ENCODE peak calls at places on chromosome 5, in ten cellular contexts. E is NCI-H1417 treated with DMSO at 0.1 percent for 48 hours; T is activated naive CD8-positive, alpha-beta T cell treated with anti-CD3 and anti-CD28 coated beads, Interleukin-2, amount 50 U/mL, for 24 hours; U is CD4-positive, alpha-beta memory T cell; F is cardiac muscle cell; H is EH; J is suprapubic skin; K is OCI-LY7; S is iris pigment epithelial cell; V is endodermal cell. O is an unnamed sample.

GRCh38 chr5:4905674-4906528 is 234.2 kb upstream of the ADAMTS16 start:
- DNase-seq in E (no peak), T (no peak), U (no peak), F (no peak), H (no peak), J (peak), K (no peak), S (no peak), V (peak), O (no peak)

GRCh38 chr5:38154615-38155204 is 103.6 kb upstream of the EGFLAM start:
- DNase-seq in E (no peak), T (no peak), U (no peak), F (no peak), H (no peak), J (no peak), K (no peak), S (no peak), V (no peak), O (no peak)

GRCh38 chr5:14816999-14817761 is 54.4 kb downstream of the ANKH start:
- DNase-seq in E (no peak), T (peak), U (no peak), F (no peak), H (peak), J (no peak), K (no peak), S (peak), V (no peak), O (no peak)

GRCh38 chr5:108036484-108036883 is 345.4 kb downstream of the FBXL17 start:
- DNase-seq in E (no peak), T (no peak), U (no peak), F (no peak), H (no peak), J (no peak), K (no peak), S (no peak), V (no peak), O (no peak)

GRCh38 chr5:61055434-61056006 is 106.7 kb downstream of the SMIM15 start:
- DNase-seq in E (peak), T (no peak), U (peak), F (peak), H (peak), J (no peak), K (peak), S (peak), V (no peak), O (peak)

GRCh38 chr5:43040287-43041098 is at the start of gene ANXA2R:
- DNase-seq in E (peak), T (peak), U (peak), F (peak), H (peak), J (peak), K (peak), S (peak), V (peak), O (peak)

GRCh38 chr5:151030377-151030776 is 10.0 kb downstream of the GPX3 start:
- DNase-seq in E (no peak), T (no peak), U (no peak), F (no peak), H (no peak), J (peak), K (no peak), S (no peak), V (no peak), O (no peak)

GRCh38 chr5:115170128-115170923 is 618 bp upstream of the TRIM36 start:
- DNase-seq in E (no peak), T (peak), U (no peak), F (peak), H (no peak), J (no peak), K (no peak), S (peak), V (peak), O (peak)

GRCh38 chr5:61330879-61331406 is 1.1 kb upstream of the ZSWIM6 start:
- DNase-seq in E (no peak), T (peak), U (peak), F (peak), H (peak), J (no peak), K (peak), S (peak), V (peak), O (peak)

GRCh38 chr5:112978836-112979235 is 2.2 kb downstream of the DCP2 start:
- DNase-seq in E (no peak), T (no peak), U (no peak), F (no peak), H (no peak), J (no peak), K (no peak), S (no peak), V (no peak), O (no peak)

GRCh38 chr5:139552893-139553575 is 8.1 kb upstream of the UBE2D2 start:
- DNase-seq in E (no peak), T (no peak), U (no peak), F (no peak), H (no peak), J (no peak), K (no peak), S (no peak), V (no peak), O (no peak)

GRCh38 chr5:60148356-60148755 is 254.8 kb upstream of the PDE4D start:
- DNase-seq in E (no peak), T (no peak), U (no peak), F (no peak), H (peak), J (no peak), K (no peak), S (peak), V (no peak), O (no peak)

GRCh38 chr5:107869459-107870115 is 198.8 kb upstream of the EFNA5 start:
- DNase-seq in E (no peak), T (no peak), U (no peak), F (no peak), H (peak), J (no peak), K (no peak), S (peak), V (peak), O (no peak)

GRCh38 chr5:154829181-154829588 is 21.2 kb downstream of the FAXDC2 start:
- DNase-seq in E (no peak), T (no peak), U (no peak), F (no peak), H (no peak), J (no peak), K (no peak), S (no peak), V (peak), O (no peak)

GRCh38 chr5:169808118-169808581 is 171.1 kb downstream of the DOCK2 start:
- DNase-seq in E (no peak), T (no peak), U (no peak), F (no peak), H (no peak), J (no peak), K (no peak), S (no peak), V (peak), O (no peak)

GRCh38 chr5:111072949-111073682 is 1.6 kb downstream of the TSLP start:
- DNase-seq in E (no peak), T (peak), U (peak), F (peak), H (peak), J (peak), K (peak), S (no peak), V (peak), O (peak)

GRCh38 chr5:154419236-154419635 is 26.6 kb upstream of the SAP30L start:
- DNase-seq in E (no peak), T (no peak), U (no peak), F (no peak), H (no peak), J (no peak), K (no peak), S (no peak), V (no peak), O (no peak)

GRCh38 chr5:54785729-54786548 is 199.5 kb downstream of the ESM1 start:
- DNase-seq in E (no peak), T (no peak), U (no peak), F (peak), H (peak), J (no peak), K (peak), S (no peak), V (peak), O (peak)

GRCh38 chr5:33277061-33277460 is 163.7 kb upstream of the TARS1 start:
- DNase-seq in E (no peak), T (no peak), U (no peak), F (no peak), H (peak), J (no peak), K (no peak), S (no peak), V (no peak), O (no peak)

GRCh38 chr5:107301959-107302840 is 368.5 kb downstream of the EFNA5 start:
- DNase-seq in E (no peak), T (no peak), U (no peak), F (no peak), H (no peak), J (no peak), K (no peak), S (no peak), V (no peak), O (no peak)

GRCh38 chr5:173283318-173284288 is 44.6 kb downstream of the STC2 start:
- DNase-seq in E (peak), T (peak), U (peak), F (peak), H (peak), J (no peak), K (peak), S (peak), V (peak), O (peak)

GRCh38 chr5:39433838-39434237 is 9.1 kb upstream of the DAB2 start:
- DNase-seq in E (no peak), T (no peak), U (no peak), F (no peak), H (no peak), J (no peak), K (no peak), S (no peak), V (no peak), O (no peak)

GRCh38 chr5:36357391-36357790 is 55.7 kb upstream of the RANBP3L start:
- DNase-seq in E (no peak), T (no peak), U (no peak), F (no peak), H (peak), J (no peak), K (no peak), S (peak), V (no peak), O (peak)

GRCh38 chr5:123876265-123876790 is 364.4 kb downstream of the CSNK1G3 start:
- DNase-seq in E (no peak), T (no peak), U (no peak), F (no peak), H (no peak), J (no peak), K (no peak), S (no peak), V (peak), O (no peak)

GRCh38 chr5:56588636-56589485 is 226.5 kb upstream of the MAP3K1 start:
- DNase-seq in E (no peak), T (peak), U (peak), F (no peak), H (no peak), J (peak), K (peak), S (no peak), V (peak), O (no peak)

GRCh38 chr5:180172447-180173197 is 36.4 kb downstream of the RASGEF1C start:
- DNase-seq in E (no peak), T (no peak), U (no peak), F (peak), H (no peak), J (no peak), K (no peak), S (no peak), V (no peak), O (no peak)

GRCh38 chr5:130964238-130965192 is 200.5 kb downstream of the HINT1 start:
- DNase-seq in E (no peak), T (no peak), U (no peak), F (no peak), H (peak), J (no peak), K (no peak), S (no peak), V (no peak), O (no peak)

GRCh38 chr5:168076561-168076991 is 214.9 kb upstream of the WWC1 start:
- DNase-seq in E (no peak), T (peak), U (no peak), F (peak), H (peak), J (no peak), K (no peak), S (peak), V (peak), O (peak)

GRCh38 chr5:55904152-55904551 is 53.0 kb downstream of the IL31RA start:
- DNase-seq in E (no peak), T (no peak), U (no peak), F (no peak), H (peak), J (no peak), K (no peak), S (peak), V (no peak), O (no peak)

GRCh38 chr5:26487553-26487952 is 550.8 kb downstream of the CDH9 start:
- DNase-seq in E (no peak), T (no peak), U (no peak), F (no peak), H (no peak), J (no peak), K (no peak), S (no peak), V (peak), O (no peak)

GRCh38 chr5:151721087-151721646 is 34.5 kb upstream of the SPARC start:
- DNase-seq in E (no peak), T (peak), U (no peak), F (no peak), H (no peak), J (no peak), K (no peak), S (peak), V (peak), O (no peak)

GRCh38 chr5:92309336-92309991 is 926.3 kb upstream of the ARRDC3 start:
- DNase-seq in E (no peak), T (no peak), U (no peak), F (peak), H (peak), J (no peak), K (peak), S (peak), V (no peak), O (peak)

GRCh38 chr5:172931001-172931536 is 28.2 kb upstream of the RPL26L1 start:
- DNase-seq in E (no peak), T (no peak), U (no peak), F (no peak), H (peak), J (no peak), K (no peak), S (peak), V (no peak), O (no peak)

GRCh38 chr5:79020861-79021561 is 35.9 kb upstream of the ARSB start:
- DNase-seq in E (no peak), T (peak), U (peak), F (peak), H (peak), J (no peak), K (peak), S (peak), V (peak), O (peak)

GRCh38 chr5:120532835-120533234 is 68.7 kb downstream of the PRR16 start:
- DNase-seq in E (no peak), T (no peak), U (no peak), F (peak), H (no peak), J (no peak), K (no peak), S (no peak), V (peak), O (peak)

O was measured in KBM-7.